ENCODE peak calls at places on chromosomes 7 and 10, in ten cellular contexts. I, W, Y, R, X, S, D, T, O and J are unnamed samples.

GRCh38 chr7:106552645-106553445 is 108.1 kb downstream of the CCDC71L start:
- DNase-seq in I (peak), W (no peak), Y (no peak), R (no peak), X (no peak), S (no peak), D (no peak), T (no peak), O (no peak), J (peak)

GRCh38 chr7:81190997-81191747 is 272.3 kb upstream of the SEMA3C start:
- DNase-seq in I (peak), W (peak), Y (no peak), R (peak), X (no peak), S (no peak), D (peak), T (peak), O (no peak), J (no peak)

GRCh38 chr7:37901890-37902524 is 14.6 kb downstream of the SFRP4 start:
- DNase-seq in I (peak), W (peak), Y (no peak), R (peak), X (no peak), S (no peak), D (peak), T (peak), O (no peak), J (no peak)

GRCh38 chr7:832292-832967 is at the start of gene SUN1:
- DNase-seq in I (peak), W (peak), Y (no peak), R (peak), X (peak), S (no peak), D (peak), T (peak), O (no peak), J (peak)

GRCh38 chr7:53794816-53795215 is 747.4 kb upstream of the VSTM2A start:
- DNase-seq in I (no peak), W (no peak), Y (no peak), R (no peak), X (no peak), S (no peak), D (no peak), T (no peak), O (no peak), J (no peak)

GRCh38 chr7:26337232-26337865 is 45.7 kb downstream of the SNX10 start:
- DNase-seq in I (no peak), W (no peak), Y (no peak), R (no peak), X (no peak), S (no peak), D (no peak), T (no peak), O (no peak), J (no peak)

GRCh38 chr7:34672430-34672829 is 14.4 kb downstream of the NPSR1 start:
- DNase-seq in I (peak), W (peak), Y (no peak), R (no peak), X (no peak), S (no peak), D (peak), T (peak), O (no peak), J (no peak)

GRCh38 chr10:5346881-5347280 is 17.9 kb upstream of the UCN3 start:
- DNase-seq in I (no peak), W (no peak), Y (no peak), R (no peak), X (no peak), S (no peak), D (no peak), T (no peak), O (no peak), J (no peak)

GRCh38 chr10:55091691-55092328 is 290.8 kb upstream of the PCDH15 start:
- DNase-seq in I (peak), W (peak), Y (no peak), R (no peak), X (no peak), S (peak), D (peak), T (peak), O (no peak), J (peak)

GRCh38 chr7:51451751-51452465 is 135.3 kb upstream of the COBL start:
- DNase-seq in I (no peak), W (no peak), Y (no peak), R (no peak), X (no peak), S (peak), D (no peak), T (no peak), O (no peak), J (no peak)

GRCh38 chr7:150417863-150418262 is 32.6 kb upstream of the GIMAP8 start:
- DNase-seq in I (no peak), W (no peak), Y (no peak), R (no peak), X (no peak), S (no peak), D (no peak), T (no peak), O (no peak), J (no peak)
- TF ChIP-seq CTCF in I (peak), W (no peak), Y (no peak), R (no peak), X (no peak), S (no peak), D (no peak), T (no peak), O (no peak), J (no peak)

GRCh38 chr7:24010495-24010894 is 273.5 kb upstream of the NPY start:
- DNase-seq in I (no peak), W (no peak), Y (no peak), R (no peak), X (no peak), S (no peak), D (no peak), T (no peak), O (no peak), J (no peak)

GRCh38 chr7:24005517-24005916 is 278.5 kb upstream of the NPY start:
- DNase-seq in I (no peak), W (no peak), Y (no peak), R (no peak), X (no peak), S (no peak), D (no peak), T (no peak), O (no peak), J (no peak)
- TF ChIP-seq CTCF in I (no peak), W (no peak), Y (no peak), R (no peak), X (no peak), S (no peak), D (no peak), T (no peak), O (no peak), J (no peak)

GRCh38 chr10:77715081-77715480 is 77.5 kb upstream of the KCNMA1 start:
- DNase-seq in I (no peak), W (no peak), Y (no peak), R (peak), X (no peak), S (no peak), D (peak), T (no peak), O (no peak), J (no peak)
- TF ChIP-seq CTCF in I (no peak), W (peak), Y (peak), R (peak), X (no peak), S (no peak), D (peak), T (no peak), O (no peak), J (peak)

DNA sequence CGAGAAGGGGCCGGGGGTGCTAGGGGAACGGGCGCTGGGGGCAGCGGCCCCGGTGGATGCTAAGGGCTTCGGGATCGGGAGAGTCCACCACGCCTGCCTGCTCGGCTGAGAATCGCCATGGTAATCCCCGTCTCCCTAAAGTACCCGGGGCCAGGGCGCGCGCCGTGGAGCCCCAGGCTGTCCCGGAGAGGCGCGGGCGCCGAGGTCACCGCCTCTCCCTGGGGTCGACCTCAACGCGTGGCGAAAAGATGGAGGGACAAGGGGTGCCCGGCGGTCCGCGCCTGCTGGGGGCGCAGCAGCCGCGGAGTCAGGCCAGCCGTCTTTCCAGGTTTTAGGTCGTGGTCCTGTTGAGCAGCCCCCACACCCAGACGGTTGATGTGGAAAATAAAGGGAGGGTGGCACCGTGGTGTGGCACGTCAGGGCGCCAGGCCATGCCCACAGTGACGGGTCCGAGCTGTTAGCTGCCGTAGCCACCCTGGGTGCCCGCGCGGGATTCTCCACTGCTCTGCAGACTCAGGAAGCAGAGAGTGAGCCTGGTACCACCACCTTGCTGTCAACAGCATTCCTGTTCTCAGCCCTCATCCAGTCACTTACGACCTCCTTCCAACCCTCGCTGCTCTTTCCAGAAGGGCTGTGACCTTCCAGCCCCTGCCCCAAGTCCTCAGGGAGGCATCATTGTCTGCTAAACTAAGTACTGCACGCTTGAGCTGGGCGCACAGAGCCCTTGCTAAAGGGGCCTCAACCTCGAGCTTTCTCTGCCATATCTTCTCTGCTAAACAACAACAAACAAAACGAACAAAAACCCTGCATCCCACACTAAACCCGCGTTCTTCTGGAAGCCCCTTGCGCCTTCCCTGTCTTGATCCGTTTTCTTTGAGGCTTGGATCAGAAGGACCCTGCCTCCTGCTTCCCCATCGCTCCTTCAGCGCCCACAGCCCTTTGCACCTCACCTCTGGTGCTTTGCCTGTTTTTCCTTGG is 666 bp downstream of the SMKR1 start:
- DNase-seq in I (no peak), W (no peak), Y (no peak), R (no peak), X (no peak), S (peak), D (no peak), T (no peak), O (no peak), J (peak)
- TF ChIP-seq CTCF in I (no peak), W (peak), Y (no peak), R (peak), X (no peak), S (no peak), D (no peak), T (peak), O (no peak), J (peak)

DNA sequence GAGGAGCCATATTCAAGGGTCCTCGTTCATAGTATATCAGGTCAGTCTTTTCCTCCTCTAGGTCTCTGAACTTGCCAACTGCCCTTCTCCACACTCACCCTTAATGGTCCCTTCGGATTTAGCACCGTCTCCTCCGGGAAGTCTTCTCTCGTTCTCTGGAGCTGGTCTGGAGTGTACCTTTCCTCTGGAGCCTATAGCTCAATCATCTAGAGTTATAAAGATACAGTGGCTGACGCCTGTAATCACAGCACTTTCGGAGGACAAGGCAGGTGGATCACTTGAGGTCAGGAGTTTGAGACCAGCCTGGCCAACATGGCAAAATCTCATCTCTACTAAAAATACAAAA is 4.4 kb upstream of the SCD start:
- DNase-seq in I (no peak), W (no peak), Y (no peak), R (no peak), X (no peak), S (no peak), D (no peak), T (no peak), O (no peak), J (no peak)
- TF ChIP-seq CTCF in I (no peak), W (no peak), Y (no peak), R (no peak), X (no peak), S (no peak), D (no peak), T (no peak), O (no peak), J (no peak)

DNA sequence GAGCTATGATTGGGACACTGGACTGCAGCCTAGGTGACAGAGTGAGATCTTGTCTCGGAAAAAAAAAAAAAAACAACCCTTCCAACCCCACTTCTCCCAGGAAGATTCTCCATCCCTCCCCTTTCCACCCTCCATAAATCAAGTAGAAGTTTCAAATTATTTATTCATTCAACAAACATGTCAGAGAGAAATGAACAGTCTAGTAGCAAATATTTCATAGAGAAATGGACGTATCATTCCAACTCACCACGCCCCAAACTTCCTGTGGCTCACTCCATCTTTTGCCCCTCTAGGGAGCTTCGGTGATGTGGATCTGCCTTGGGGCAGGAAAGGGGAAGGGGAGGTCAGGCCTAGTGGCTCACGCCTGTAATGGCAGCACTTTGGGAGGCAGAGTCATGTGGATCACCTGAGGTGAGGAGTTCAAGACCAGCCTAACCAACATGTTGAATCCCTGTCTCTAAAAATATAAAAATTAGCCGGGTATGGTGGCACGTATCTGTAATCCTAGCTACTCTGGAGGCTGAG is 638 bp upstream of the TRAPPC14 start:
- DNase-seq in I (no peak), W (no peak), Y (no peak), R (no peak), X (no peak), S (no peak), D (no peak), T (no peak), O (no peak), J (no peak)
- TF ChIP-seq CTCF in I (no peak), W (no peak), Y (no peak), R (no peak), X (no peak), S (no peak), D (no peak), T (no peak), O (no peak), J (no peak)

DNA sequence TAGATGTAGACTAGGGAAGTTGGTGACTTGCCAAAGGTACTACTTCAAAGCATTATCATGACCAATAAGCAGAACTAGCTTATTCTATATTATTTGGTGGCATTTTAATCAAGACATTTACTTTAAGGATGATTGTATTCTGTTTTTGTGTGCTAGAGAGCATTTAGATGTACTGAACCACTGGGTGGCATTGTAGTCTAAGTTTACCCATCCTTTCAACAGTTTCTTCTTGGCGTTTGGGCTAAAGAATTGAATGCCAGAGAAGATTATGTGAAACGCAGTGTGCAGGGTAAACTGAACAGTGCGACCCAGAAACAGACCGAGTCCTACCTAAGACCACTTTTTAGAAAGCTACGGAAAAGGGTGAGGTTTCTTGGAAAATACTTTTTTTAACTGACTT is 26.8 kb downstream of the PRPF18 start:
- DNase-seq in I (peak), W (peak), Y (peak), R (no peak), X (no peak), S (no peak), D (peak), T (peak), O (no peak), J (no peak)
- TF ChIP-seq CTCF in I (peak), W (no peak), Y (peak), R (peak), X (no peak), S (peak), D (peak), T (peak), O (peak), J (peak)